ENCODE peak calls at places on chromosome 19, in four cellular contexts. Z is cardiac muscle cell; C is suprapubic skin; S is stimulated activated CD4-positive, alpha-beta T cell treated with anti-CD3 and anti-CD28 coated beads, TNF-alpha, amount 100 ng/mL, for 48 hours. A is an unnamed sample.

GRCh38 chr19:55643003-55643732 is at the start of gene ZNF581:
- DNase-seq in Z (peak; percentile 83), S (peak; percentile 84), C (peak; percentile 90), A (peak; percentile 84)

GRCh38 chr19:4556574-4557185 is 2.8 kb downstream of the SEMA6B start:
- DNase-seq in S (peak; percentile 42), Z (peak; percentile 42), C (no peak), A (no peak)

GRCh38 chr19:2782357-2782935 is 627 bp downstream of the SGTA start:
- DNase-seq in C (no peak), S (no peak), Z (no peak), A (no peak)

GRCh38 chr19:58392945-58393724 is 2.3 kb upstream of the RNF225 start:
- DNase-seq in C (no peak), Z (no peak), S (no peak), A (no peak)

GRCh38 chr19:50328257-50329145 is 676 bp downstream of the KCNC3 start:
- DNase-seq in S (no peak), Z (peak; percentile 48), C (no peak), A (no peak)

GRCh38 chr19:13031917-13032623 is 36.8 kb downstream of the NFIX start:
- DNase-seq in S (no peak), Z (no peak), C (no peak), A (no peak)

GRCh38 chr19:571127-571974 is 1.0 kb upstream of the BSG start:
- DNase-seq in Z (peak; percentile 38), C (peak; percentile 76), S (no peak), A (no peak)

GRCh38 chr19:1067341-1068103 is 555 bp downstream of the ARHGAP45 start:
- DNase-seq in C (peak; percentile 64), S (no peak), Z (no peak), A (no peak)

GRCh38 chr19:19337120-19337519 is 16.5 kb downstream of the MAU2 start:
- DNase-seq in S (no peak), C (no peak), Z (no peak), A (no peak)

GRCh38 chr19:18763674-18764590 is 27.2 kb downstream of the COMP start:
- DNase-seq in C (no peak), Z (no peak), S (no peak), A (no peak)

GRCh38 chr19:32372726-32373613 is 27.6 kb downstream of the ZNF507 start:
- DNase-seq in S (no peak), Z (no peak), C (no peak), A (no peak)

GRCh38 chr19:13228561-13228960 is 78.3 kb downstream of the IER2 start:
- DNase-seq in S (no peak), Z (no peak), C (no peak), A (no peak)

GRCh38 chr19:556611-557382 is 12.9 kb downstream of the GZMM start:
- DNase-seq in C (no peak), S (no peak), Z (no peak), A (no peak)

GRCh38 chr19:11560404-11560988 is 1.5 kb upstream of the ELOF1 start:
- DNase-seq in C (no peak), S (peak; percentile 66), Z (peak; percentile 88), A (no peak)

GRCh38 chr19:45098521-45099464 is 5.8 kb downstream of the PPP1R37 start:
- DNase-seq in C (no peak), S (no peak), Z (no peak), A (no peak)

GRCh38 chr19:50912727-50913716 is 1.8 kb upstream of the KLK4 start:
- DNase-seq in C (no peak), S (peak; percentile 32), Z (no peak), A (no peak)

GRCh38 chr19:52640916-52641315 is 2.8 kb upstream of the ZNF83 start:
- DNase-seq in C (peak; percentile 62), S (no peak), Z (no peak), A (no peak)

GRCh38 chr19:2455481-2456300 is 1.1 kb downstream of the LMNB2 start:
- DNase-seq in C (no peak), S (peak; percentile 35), Z (no peak), A (no peak)

A was measured in coronary artery.